ENCODE peak calls at places on chromosome 1, in eight cellular contexts. L is epithelial cell of esophagus, H is GM23338, K is uterus, D is choroid plexus epithelial cell, X is fibroblast of mammary gland, E is sigmoid colon, Y is endothelial cell of umbilical vein. S is an unnamed sample.

GRCh38 chr1:2322065-2322571 is 69.2 kb downstream of the MORN1 start:
- DNase-seq in L (peak), H (peak), K (peak), D (peak), X (peak), E (peak), Y (peak), S (peak)

GRCh38 chr1:21189906-21190500 is 13.3 kb upstream of the EIF4G3 start:
- DNase-seq in L (no peak), H (no peak), K (no peak), D (no peak), X (no peak), E (peak), Y (peak), S (no peak)

GRCh38 chr1:3007298-3008147 is 13.7 kb upstream of the ACTRT2 start:
- DNase-seq in L (no peak), H (no peak), K (no peak), D (no peak), X (no peak), E (peak), Y (no peak), S (no peak)

GRCh38 chr1:236039736-236040670 is 24.9 kb downstream of the NID1 start:
- DNase-seq in L (no peak), H (no peak), K (no peak), D (peak), X (peak), E (peak), Y (no peak), S (no peak)

GRCh38 chr1:200153277-200154055 is 126.0 kb downstream of the NR5A2 start:
- DNase-seq in L (no peak), H (no peak), K (no peak), D (peak), X (no peak), E (no peak), Y (peak), S (no peak)

GRCh38 chr1:12144236-12144635 is 22.6 kb upstream of the TNFRSF1B start:
- DNase-seq in L (no peak), H (no peak), K (no peak), D (no peak), X (no peak), E (no peak), Y (no peak), S (no peak)

GRCh38 chr1:9849691-9850441 is 26.1 kb upstream of the CLSTN1 start:
- DNase-seq in L (no peak), H (peak), K (no peak), D (no peak), X (no peak), E (no peak), Y (no peak), S (no peak)

GRCh38 chr1:206489980-206490534 is 17.3 kb upstream of the RASSF5 start:
- DNase-seq in L (peak), H (peak), K (peak), D (peak), X (peak), E (peak), Y (peak), S (peak)

GRCh38 chr1:37752583-37753471 is 12.1 kb downstream of the EPHA10 start:
- DNase-seq in L (peak), H (peak), K (no peak), D (peak), X (no peak), E (no peak), Y (no peak), S (peak)

GRCh38 chr1:26285366-26286063 is 5.6 kb downstream of the SH3BGRL3 start:
- DNase-seq in L (no peak), H (peak), K (no peak), D (no peak), X (no peak), E (no peak), Y (no peak), S (no peak)
- TF ChIP-seq CTCF in L (peak), H (peak), K (no peak), D (peak), X (peak), E (no peak), Y (peak), S (peak)

GRCh38 chr1:18283601-18284385 is 176.2 kb downstream of the IGSF21 start:
- DNase-seq in L (no peak), H (no peak), K (no peak), D (no peak), X (no peak), E (no peak), Y (no peak), S (no peak)
- H3K4me3 ChIP-seq in L (no peak), H (no peak), K (no peak), D (no peak), X (no peak), E (no peak), Y (no peak), S (no peak)

GRCh38 chr1:220813013-220813412 is 26.3 kb downstream of the MTARC1 start:
- DNase-seq in L (no peak), H (peak), K (no peak), D (no peak), X (no peak), E (no peak), Y (no peak), S (no peak)
- TF ChIP-seq CTCF in L (no peak), H (peak), K (no peak), D (no peak), X (no peak), E (no peak), Y (no peak), S (no peak)

GRCh38 chr1:159869173-159869572 is 6.7 kb upstream of the VSIG8 start:
- DNase-seq in L (peak), H (no peak), K (no peak), D (peak), X (peak), E (no peak), Y (no peak), S (no peak)
- H3K4me3 ChIP-seq in L (no peak), H (no peak), K (no peak), D (no peak), X (no peak), E (no peak), Y (no peak), S (no peak)

GRCh38 chr1:210024282-210024681 is 86.3 kb downstream of the SYT14 start:
- DNase-seq in L (no peak), H (no peak), K (no peak), D (no peak), X (no peak), E (no peak), Y (no peak), S (no peak)
- TF ChIP-seq CTCF in L (no peak), H (no peak), K (no peak), D (no peak), X (no peak), E (no peak), Y (no peak), S (no peak)

GRCh38 chr1:117633936-117634335 is 28.1 kb downstream of the TENT5C start:
- DNase-seq in L (no peak), H (no peak), K (no peak), D (no peak), X (no peak), E (no peak), Y (no peak), S (no peak)

GRCh38 chr1:117633423-117633822 is 27.6 kb downstream of the TENT5C start:
- DNase-seq in L (no peak), H (no peak), K (no peak), D (no peak), X (no peak), E (no peak), Y (no peak), S (no peak)

GRCh38 chr1:117632269-117633067 is 26.6 kb downstream of the TENT5C start:
- DNase-seq in L (no peak), H (peak), K (no peak), D (no peak), X (no peak), E (no peak), Y (no peak), S (no peak)

GRCh38 chr1:117631761-117632160 is 25.9 kb downstream of the TENT5C start:
- DNase-seq in L (no peak), H (no peak), K (no peak), D (no peak), X (no peak), E (no peak), Y (no peak), S (no peak)

GRCh38 chr1:117633068-117633345 is 27.2 kb downstream of the TENT5C start:
- DNase-seq in L (no peak), H (no peak), K (no peak), D (no peak), X (no peak), E (no peak), Y (no peak), S (no peak)
- H3K4me3 ChIP-seq in L (no peak), H (no peak), K (no peak), D (no peak), X (no peak), E (no peak), Y (no peak), S (no peak)

DNA sequence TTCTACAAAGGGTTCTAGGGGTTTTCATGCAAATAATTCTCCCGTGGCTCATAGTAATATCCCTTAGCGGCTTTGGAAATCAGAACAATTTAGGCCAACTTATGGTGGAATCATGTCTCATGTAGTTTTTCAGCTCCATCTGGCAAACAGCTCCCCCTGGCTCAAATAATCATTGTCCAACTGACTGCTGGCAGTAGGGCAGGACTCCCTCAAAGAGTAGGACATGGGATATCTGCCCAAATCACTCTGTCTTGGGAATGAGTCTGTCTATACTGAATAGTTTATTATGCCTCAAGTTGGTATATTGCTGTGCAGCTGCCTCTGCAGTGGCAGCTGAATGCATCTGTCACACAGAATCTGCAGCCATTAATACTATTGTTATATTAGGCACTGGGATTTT is 255.7 kb downstream of the COL11A1 start:
- DNase-seq in L (no peak), H (no peak), K (no peak), D (no peak), X (peak), E (no peak), Y (no peak), S (no peak)
- TF ChIP-seq CTCF in L (no peak), H (no peak), K (no peak), D (peak), X (peak), E (no peak), Y (no peak), S (peak)

S was measured in fibroblast of pulmonary artery.